ENCODE peak calls at places on chromosomes 16 and 17, in six cellular contexts. G is GM23338, X is GM23248, R is adrenal gland, K is thoracic aorta, W is heart left ventricle. N is an unnamed sample.

GRCh38 chr17:75010683-75011406 is 1.6 kb upstream of the MRPL58 start:
- DNase-seq in G (peak; percentile 58), X (peak; percentile 69), R (no peak), K (no peak), W (no peak), N (peak; percentile 56)

GRCh38 chr17:63945851-63946439 is 13.8 kb upstream of the CD79B start:
- DNase-seq in G (no peak), X (no peak), R (no peak), K (no peak), W (no peak), N (no peak)

GRCh38 chr16:23155445-23156049 is 6.3 kb upstream of the USP31 start:
- DNase-seq in G (peak; percentile 54), X (no peak), R (peak; percentile 28), K (no peak), W (peak; percentile 62), N (peak; percentile 13)

GRCh38 chr17:1203111-1203966 is 23.6 kb upstream of the ABR start:
- DNase-seq in G (peak; percentile 91), X (peak; percentile 92), R (peak; percentile 80), K (no peak), W (peak; percentile 84), N (peak; percentile 61)

GRCh38 chr17:72924181-72924580 is 168.3 kb downstream of the SLC39A11 start:
- DNase-seq in G (no peak), X (no peak), R (no peak), K (no peak), W (no peak), N (no peak)

GRCh38 chr17:29027521-29027920 is 15.4 kb upstream of the PIPOX start:
- DNase-seq in G (no peak), X (no peak), R (no peak), K (no peak), W (no peak), N (no peak)

GRCh38 chr16:88681709-88682451 is 4.4 kb downstream of the SNAI3 start:
- DNase-seq in G (no peak), X (peak; percentile 57), R (peak; percentile 59), K (no peak), W (peak; percentile 77), N (peak; percentile 82)

GRCh38 chr17:71681427-71682173 is 439.2 kb upstream of the SOX9 start:
- DNase-seq in G (no peak), X (no peak), R (no peak), K (no peak), W (no peak), N (peak; percentile 17)

GRCh38 chr17:17971431-17972125 is 622 bp downstream of the TOM1L2 start:
- DNase-seq in G (no peak), X (peak; percentile 51), R (peak; percentile 63), K (no peak), W (peak; percentile 77), N (peak; percentile 48)

GRCh38 chr17:82021728-82022309 is 859 bp downstream of the CENPX start:
- DNase-seq in G (no peak), X (peak; percentile 28), R (no peak), K (no peak), W (no peak), N (peak; percentile 42)

GRCh38 chr16:53069772-53070171 is 15.0 kb downstream of the CHD9 start:
- DNase-seq in G (no peak), X (no peak), R (no peak), K (no peak), W (no peak), N (no peak)
- H3K27ac ChIP-seq in G (no peak overlapping the region), X (no peak overlapping the region), R (no peak overlapping the region), K (no peak overlapping the region), W (no peak overlapping the region), N (no peak overlapping the region)

DNA sequence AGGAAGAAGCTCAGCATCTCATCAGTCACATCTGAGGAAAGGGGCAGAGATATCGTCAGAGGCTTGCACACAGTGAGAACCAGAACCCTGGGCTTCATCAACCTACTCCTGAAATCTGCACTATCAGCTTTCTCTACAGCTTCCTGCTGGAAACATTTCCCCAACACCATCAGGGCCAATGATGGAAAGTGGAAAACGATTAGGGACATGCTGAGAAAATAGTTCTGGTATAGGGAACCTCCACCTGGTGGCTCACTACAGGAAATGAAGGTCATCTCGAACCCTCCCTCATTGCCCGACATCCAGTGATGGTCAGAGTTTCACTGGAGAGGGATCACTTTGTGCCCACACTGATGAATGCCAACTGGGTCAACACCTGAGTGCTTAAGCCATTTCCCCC is 43.0 kb upstream of the GSG1L start:
- DNase-seq in G (no peak), X (no peak), R (peak; percentile 6), K (no peak), W (no peak), N (no peak)
- H3K36me3 ChIP-seq in G (peaks cover 36% of the 10 kb centered on the region), X (peaks cover 53% of the 10 kb centered on the region), R (peaks cover 79% of the 10 kb centered on the region), K (peaks cover 58% of the 10 kb centered on the region), W (peaks cover 99% of the 10 kb centered on the region), N (peaks cover 4% of the 10 kb centered on the region)

DNA sequence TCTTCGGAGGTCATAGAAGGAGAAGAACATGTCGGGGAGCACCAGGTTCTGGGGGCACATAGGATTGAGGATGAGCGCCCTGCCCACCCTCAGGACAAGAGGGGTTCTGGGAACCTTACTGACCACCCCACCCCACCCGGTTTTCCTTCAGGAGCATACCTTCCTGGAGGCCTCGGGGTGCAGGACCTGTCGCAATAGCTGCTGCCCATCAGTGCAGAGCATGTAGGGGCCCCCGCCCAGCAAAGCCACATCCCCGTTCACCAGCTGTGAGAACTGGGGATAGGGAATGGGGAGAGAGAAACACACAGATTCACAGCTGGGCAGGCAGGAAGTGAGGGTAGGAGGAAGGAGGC is 2.1 kb downstream of the ESRP2 start:
- DNase-seq in G (no peak), X (no peak), R (peak; percentile 20), K (no peak), W (peak; percentile 55), N (no peak)
- H3K27ac ChIP-seq in G (peak overlapping the region; percentile 26), X (no peak overlapping the region), R (no peak overlapping the region), K (no peak overlapping the region), W (no peak overlapping the region), N (peak overlapping the region; percentile 91)

GRCh38 chr17:39919087-39919683 is 750 bp upstream of the GSDMB start:
- DNase-seq in G (no peak), X (no peak), R (no peak), K (no peak), W (no peak), N (no peak)
- H3K36me3 ChIP-seq in G (peaks cover 5% of the 10 kb centered on the region), X (peaks cover 20% of the 10 kb centered on the region), R (peaks cover 29% of the 10 kb centered on the region), K (peaks cover 34% of the 10 kb centered on the region), W (peaks cover 44% of the 10 kb centered on the region), N (no peaks in the 10 kb centered on the region)